ENCODE peak calls at places on chromosomes 6 and 20, in four cellular contexts. One of them, this sample, is unnamed.
A peak's percentile ranks its signal among the peaks of the same experiment; 100 is the strongest.

GRCh38 chr6:151387175-151387574 is 4.2 kb downstream of the ZBTB2 start:
- DNase-seq in neural progenitor cell: peak; percentile 11
- DNase-seq in spleen: no peak
- DNase-seq in lower lobe of right lung: no peak
- DNase-seq in this sample: no peak

GRCh38 chr20:1735417-1736089 is 78.0 kb upstream of the SIRPG start:
- DNase-seq in neural progenitor cell: no peak
- DNase-seq in spleen: peak; percentile 73
- DNase-seq in lower lobe of right lung: no peak
- DNase-seq in this sample: peak; percentile 74

GRCh38 chr6:11111769-11112437 is 378 bp upstream of the ERVFRD-1 start:
- DNase-seq in spleen: no peak
- DNase-seq in neural progenitor cell: no peak
- DNase-seq in lower lobe of right lung: no peak
- DNase-seq in this sample: no peak

GRCh38 chr20:32966382-32966781 is 37.9 kb downstream of the SUN5 start:
- DNase-seq in lower lobe of right lung: no peak
- DNase-seq in neural progenitor cell: no peak
- DNase-seq in spleen: no peak
- DNase-seq in this sample: peak; percentile 32

GRCh38 chr6:157763129-157763893 is 59.7 kb upstream of the SNX9 start:
- DNase-seq in spleen: no peak
- DNase-seq in neural progenitor cell: no peak
- DNase-seq in lower lobe of right lung: peak; percentile 93
- DNase-seq in this sample: peak; percentile 96

GRCh38 chr20:22691369-22692118 is 107.2 kb upstream of the FOXA2 start:
- DNase-seq in lower lobe of right lung: peak; percentile 82
- DNase-seq in spleen: peak; percentile 91
- DNase-seq in neural progenitor cell: peak; percentile 92
- DNase-seq in this sample: peak; percentile 92

GRCh38 chr6:158642097-158642601 is 2.4 kb downstream of the DYNLT1 start:
- DNase-seq in neural progenitor cell: no peak
- DNase-seq in lower lobe of right lung: no peak
- DNase-seq in spleen: no peak
- DNase-seq in this sample: no peak

GRCh38 chr6:33116881-33117711 is 41.3 kb downstream of the HLA-DPB1 start:
- DNase-seq in neural progenitor cell: peak; percentile 72
- DNase-seq in spleen: peak; percentile 75
- DNase-seq in lower lobe of right lung: no peak
- DNase-seq in this sample: no peak

GRCh38 chr6:28105286-28105685 is 19.1 kb upstream of the ZSCAN16 start:
- DNase-seq in lower lobe of right lung: no peak
- DNase-seq in spleen: no peak
- DNase-seq in neural progenitor cell: no peak
- DNase-seq in this sample: no peak

GRCh38 chr6:51139841-51140462 is 321.3 kb downstream of the TFAP2B start:
- DNase-seq in lower lobe of right lung: no peak
- DNase-seq in neural progenitor cell: no peak
- DNase-seq in spleen: no peak
- DNase-seq in this sample: no peak

GRCh38 chr20:41051426-41051825 is 22.8 kb downstream of the TOP1 start:
- DNase-seq in lower lobe of right lung: no peak
- DNase-seq in neural progenitor cell: no peak
- DNase-seq in spleen: no peak
- DNase-seq in this sample: no peak
- H3K4me1 ChIP-seq in lower lobe of right lung: peaks cover 95% of the 10 kb centered on the region
- H3K4me1 ChIP-seq in neural progenitor cell: peaks cover 60% of the 10 kb centered on the region
- H3K4me1 ChIP-seq in spleen: peaks cover 73% of the 10 kb centered on the region
- H3K4me1 ChIP-seq in this sample: peaks cover 45% of the 10 kb centered on the region

GRCh38 chr6:100181309-100181708 is 187.3 kb upstream of the MCHR2 start:
- DNase-seq in neural progenitor cell: no peak
- DNase-seq in lower lobe of right lung: no peak
- DNase-seq in spleen: no peak
- DNase-seq in this sample: no peak
- H3K4me1 ChIP-seq in neural progenitor cell: peaks cover 3% of the 10 kb centered on the region
- H3K4me1 ChIP-seq in lower lobe of right lung: no peaks in the 10 kb centered on the region
- H3K4me1 ChIP-seq in spleen: no peaks in the 10 kb centered on the region
- H3K4me1 ChIP-seq in this sample: peaks cover 2% of the 10 kb centered on the region

DNA sequence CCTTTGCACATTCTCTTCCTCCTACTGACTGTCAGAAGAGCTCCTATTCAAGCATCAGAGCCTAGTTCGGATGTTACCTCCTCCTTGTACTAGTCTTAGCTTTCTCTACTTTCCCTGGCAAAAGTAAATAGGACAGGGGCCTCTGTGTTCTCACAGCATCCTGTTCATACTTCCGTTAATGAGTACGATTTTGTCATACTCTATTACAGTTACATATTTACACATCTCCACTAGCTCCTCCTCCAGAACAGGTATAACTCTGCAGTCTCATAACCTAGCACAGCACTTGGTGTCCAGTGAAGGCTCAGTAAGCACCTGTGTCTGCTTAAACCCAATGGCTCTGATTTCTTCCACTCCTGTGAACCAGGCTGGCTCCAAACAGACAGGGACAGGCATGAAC is 7.0 kb downstream of the ELMO2 start:
- DNase-seq in neural progenitor cell: no peak
- DNase-seq in spleen: no peak
- DNase-seq in lower lobe of right lung: no peak
- DNase-seq in this sample: no peak
- H3K4me1 ChIP-seq in neural progenitor cell: peaks cover 17% of the 10 kb centered on the region
- H3K4me1 ChIP-seq in spleen: peaks cover 67% of the 10 kb centered on the region
- H3K4me1 ChIP-seq in lower lobe of right lung: peaks cover 91% of the 10 kb centered on the region
- H3K4me1 ChIP-seq in this sample: peaks cover 43% of the 10 kb centered on the region

DNA sequence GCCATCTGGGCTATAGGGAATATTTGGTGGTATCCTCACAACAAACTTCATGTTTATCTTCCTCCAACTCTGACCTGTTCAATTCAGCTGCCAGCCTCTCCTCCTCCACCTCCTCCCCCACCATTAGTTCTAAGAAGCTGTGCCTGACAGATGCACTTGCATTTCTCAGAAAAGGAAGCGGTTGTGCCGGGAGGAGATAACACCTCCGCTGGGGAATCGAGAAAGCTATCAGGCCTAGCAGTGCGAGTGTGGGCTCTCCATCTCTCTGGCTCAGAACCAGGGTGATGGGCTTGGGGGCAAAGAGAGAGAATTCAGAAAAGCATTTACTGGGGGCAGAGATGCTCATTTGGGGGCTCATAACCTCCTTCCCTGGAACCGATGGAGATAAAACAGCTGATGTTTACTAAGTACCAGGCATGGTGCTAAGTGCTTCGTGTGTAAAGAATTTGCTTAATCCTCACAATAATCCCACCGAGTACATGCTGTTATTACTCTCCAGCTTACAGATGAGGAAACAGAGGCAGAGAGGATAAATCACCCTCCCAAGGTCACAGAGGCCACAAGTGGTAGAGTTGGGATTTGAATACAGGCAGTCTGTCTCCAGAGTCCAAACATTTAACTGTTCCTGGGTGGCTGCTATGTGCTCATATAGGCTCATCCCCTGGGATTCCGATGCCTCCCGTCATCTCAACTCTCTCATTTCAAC is 38.3 kb downstream of the COX4I2 start:
- DNase-seq in lower lobe of right lung: no peak
- DNase-seq in neural progenitor cell: no peak
- DNase-seq in spleen: peak; percentile 80
- DNase-seq in this sample: no peak
- H3K4me1 ChIP-seq in lower lobe of right lung: peaks cover 99% of the 10 kb centered on the region
- H3K4me1 ChIP-seq in neural progenitor cell: peaks cover 21% of the 10 kb centered on the region
- H3K4me1 ChIP-seq in spleen: peaks cover 67% of the 10 kb centered on the region
- H3K4me1 ChIP-seq in this sample: peaks cover 71% of the 10 kb centered on the region

GRCh38 chr6:112203577-112204349 is 50.6 kb downstream of the LAMA4 start:
- DNase-seq in lower lobe of right lung: no peak
- DNase-seq in spleen: no peak
- DNase-seq in neural progenitor cell: no peak
- DNase-seq in this sample: no peak

GRCh38 chr6:112204350-112204706 is 50.0 kb downstream of the LAMA4 start:
- DNase-seq in spleen: no peak
- DNase-seq in neural progenitor cell: no peak
- DNase-seq in lower lobe of right lung: no peak
- DNase-seq in this sample: no peak

GRCh38 chr6:112205521-112206458 is 48.6 kb downstream of the LAMA4 start:
- DNase-seq in neural progenitor cell: no peak
- DNase-seq in lower lobe of right lung: no peak
- DNase-seq in spleen: no peak
- DNase-seq in this sample: no peak

GRCh38 chr6:112207773-112208172 is 46.6 kb downstream of the LAMA4 start:
- DNase-seq in lower lobe of right lung: no peak
- DNase-seq in neural progenitor cell: no peak
- DNase-seq in spleen: no peak
- DNase-seq in this sample: no peak

DNA sequence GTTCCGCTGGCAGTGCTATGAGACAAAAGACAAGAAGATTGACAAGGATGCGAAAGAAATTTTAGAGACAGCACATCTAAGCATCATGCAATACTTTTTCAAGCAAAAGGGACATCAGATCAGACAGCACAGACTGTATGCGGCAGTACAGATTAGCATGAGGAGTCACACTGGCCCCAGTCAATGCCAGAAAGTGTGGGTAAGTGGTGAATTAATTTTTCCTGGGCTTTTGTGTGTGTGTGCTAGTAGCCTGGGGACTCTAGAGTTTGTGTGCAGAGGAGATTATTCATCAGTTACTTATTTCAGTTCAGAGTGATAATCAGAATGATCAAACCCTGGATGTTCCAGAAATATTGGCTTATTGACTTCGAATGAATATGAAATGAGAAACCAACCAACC is 47.2 kb downstream of the LAMA4 start:
- DNase-seq in spleen: no peak
- DNase-seq in lower lobe of right lung: no peak
- DNase-seq in neural progenitor cell: no peak
- DNase-seq in this sample: no peak
- H3K4me1 ChIP-seq in spleen: no peaks in the 10 kb centered on the region
- H3K4me1 ChIP-seq in lower lobe of right lung: peaks cover 23% of the 10 kb centered on the region
- H3K4me1 ChIP-seq in neural progenitor cell: peaks cover 21% of the 10 kb centered on the region
- H3K4me1 ChIP-seq in this sample: peaks cover 8% of the 10 kb centered on the region

GRCh38 chr6:31733734-31734133 is 2.6 kb downstream of the CLIC1 start:
- DNase-seq in neural progenitor cell: no peak
- DNase-seq in lower lobe of right lung: no peak
- DNase-seq in spleen: peak; percentile 44
- DNase-seq in this sample: no peak
- H3K4me1 ChIP-seq in neural progenitor cell: peaks cover 29% of the 10 kb centered on the region
- H3K4me1 ChIP-seq in lower lobe of right lung: peaks cover 71% of the 10 kb centered on the region
- H3K4me1 ChIP-seq in spleen: peaks cover 52% of the 10 kb centered on the region
- H3K4me1 ChIP-seq in this sample: peaks cover 33% of the 10 kb centered on the region

GRCh38 chr20:63939061-63939935 is 16.9 kb downstream of the UCKL1 start:
- DNase-seq in lower lobe of right lung: no peak
- DNase-seq in neural progenitor cell: no peak
- DNase-seq in spleen: peak; percentile 80
- DNase-seq in this sample: peak; percentile 69
- H3K4me1 ChIP-seq in lower lobe of right lung: peaks cover 27% of the 10 kb centered on the region
- H3K4me1 ChIP-seq in neural progenitor cell: no peaks in the 10 kb centered on the region
- H3K4me1 ChIP-seq in spleen: no peaks in the 10 kb centered on the region
- H3K4me1 ChIP-seq in this sample: no peaks in the 10 kb centered on the region

GRCh38 chr6:37018152-37019064 is 13.0 kb downstream of the FGD2 start:
- DNase-seq in lower lobe of right lung: peak; percentile 91
- DNase-seq in neural progenitor cell: peak; percentile 92
- DNase-seq in spleen: peak; percentile 96
- DNase-seq in this sample: peak; percentile 95
- H3K4me1 ChIP-seq in lower lobe of right lung: peaks cover 20% of the 10 kb centered on the region
- H3K4me1 ChIP-seq in neural progenitor cell: peaks cover 7% of the 10 kb centered on the region
- H3K4me1 ChIP-seq in spleen: peaks cover 8% of the 10 kb centered on the region
- H3K4me1 ChIP-seq in this sample: peaks cover 4% of the 10 kb centered on the region

GRCh38 chr20:38404016-38404415 is 31.1 kb downstream of the SNHG17 start:
- DNase-seq in neural progenitor cell: no peak
- DNase-seq in lower lobe of right lung: no peak
- DNase-seq in spleen: no peak
- DNase-seq in this sample: no peak

GRCh38 chr20:38407321-38407720 is 27.8 kb downstream of the SNHG17 start:
- DNase-seq in spleen: no peak
- DNase-seq in lower lobe of right lung: no peak
- DNase-seq in neural progenitor cell: no peak
- DNase-seq in this sample: peak; percentile 74

GRCh38 chr20:38402089-38402488 is 33.0 kb downstream of the SNHG17 start:
- DNase-seq in spleen: no peak
- DNase-seq in lower lobe of right lung: no peak
- DNase-seq in neural progenitor cell: no peak
- DNase-seq in this sample: no peak

GRCh38 chr20:38406476-38406875 is 28.7 kb downstream of the SNHG17 start:
- DNase-seq in lower lobe of right lung: no peak
- DNase-seq in spleen: no peak
- DNase-seq in neural progenitor cell: no peak
- DNase-seq in this sample: no peak

GRCh38 chr20:38405132-38405531 is 30.0 kb downstream of the SNHG17 start:
- DNase-seq in neural progenitor cell: no peak
- DNase-seq in lower lobe of right lung: no peak
- DNase-seq in spleen: no peak
- DNase-seq in this sample: no peak
- H3K4me1 ChIP-seq in neural progenitor cell: no peaks in the 10 kb centered on the region
- H3K4me1 ChIP-seq in lower lobe of right lung: no peaks in the 10 kb centered on the region
- H3K4me1 ChIP-seq in spleen: no peaks in the 10 kb centered on the region
- H3K4me1 ChIP-seq in this sample: no peaks in the 10 kb centered on the region

This sample was measured in kidney.